ENCODE peak calls at places on chromosome 20, in five cellular contexts. One of them, this sample, is unnamed.

GRCh38 chr20:58908216-58908615 is 55.7 kb downstream of the GNAS start:
- DNase-seq in psoas muscle: no peak
- DNase-seq in epithelial cell of proximal tubule: no peak
- DNase-seq in DND-41: no peak
- DNase-seq in GM20000: no peak
- DNase-seq in this sample: no peak

GRCh38 chr20:59006167-59006863 is 739 bp downstream of the CTSZ start:
- DNase-seq in psoas muscle: peak; percentile 62
- DNase-seq in epithelial cell of proximal tubule: no peak
- DNase-seq in DND-41: no peak
- DNase-seq in GM20000: peak; percentile 44
- DNase-seq in this sample: peak; percentile 19

GRCh38 chr20:55086421-55086820 is 611.0 kb downstream of the DOK5 start:
- DNase-seq in psoas muscle: no peak
- DNase-seq in epithelial cell of proximal tubule: no peak
- DNase-seq in DND-41: no peak
- DNase-seq in GM20000: no peak
- DNase-seq in this sample: no peak

GRCh38 chr20:6802227-6802626 is 34.7 kb downstream of the BMP2 start:
- DNase-seq in psoas muscle: no peak
- DNase-seq in epithelial cell of proximal tubule: no peak
- DNase-seq in DND-41: no peak
- DNase-seq in GM20000: no peak
- DNase-seq in this sample: no peak

GRCh38 chr20:14673164-14673563 is 335.8 kb upstream of the FLRT3 start:
- DNase-seq in psoas muscle: no peak
- DNase-seq in epithelial cell of proximal tubule: no peak
- DNase-seq in DND-41: no peak
- DNase-seq in GM20000: no peak
- DNase-seq in this sample: no peak

GRCh38 chr20:38466171-38466570 is 6.5 kb upstream of the RALGAPB start:
- DNase-seq in psoas muscle: no peak
- DNase-seq in epithelial cell of proximal tubule: no peak
- DNase-seq in DND-41: no peak
- DNase-seq in GM20000: no peak
- DNase-seq in this sample: no peak

GRCh38 chr20:59805786-59806577 is 127.5 kb downstream of the SYCP2 start:
- DNase-seq in psoas muscle: no peak
- DNase-seq in epithelial cell of proximal tubule: no peak
- DNase-seq in DND-41: no peak
- DNase-seq in GM20000: no peak
- DNase-seq in this sample: no peak

GRCh38 chr20:8722277-8722928 is 346.5 kb upstream of the PLCB4 start:
- DNase-seq in psoas muscle: no peak
- DNase-seq in epithelial cell of proximal tubule: peak; percentile 27
- DNase-seq in DND-41: peak; percentile 63
- DNase-seq in GM20000: peak; percentile 35
- DNase-seq in this sample: peak; percentile 61

GRCh38 chr20:64168381-64169088 is 4.3 kb downstream of the MYT1 start:
- DNase-seq in psoas muscle: no peak
- DNase-seq in epithelial cell of proximal tubule: no peak
- DNase-seq in DND-41: no peak
- DNase-seq in GM20000: no peak
- DNase-seq in this sample: peak; percentile 8

GRCh38 chr20:62347151-62347404 is 20.0 kb downstream of the LAMA5 start:
- DNase-seq in psoas muscle: no peak
- DNase-seq in epithelial cell of proximal tubule: no peak
- DNase-seq in DND-41: no peak
- DNase-seq in GM20000: no peak
- DNase-seq in this sample: no peak

GRCh38 chr20:31678389-31679356 is 41.0 kb downstream of the COX4I2 start:
- DNase-seq in psoas muscle: no peak
- DNase-seq in epithelial cell of proximal tubule: no peak
- DNase-seq in DND-41: peak; percentile 55
- DNase-seq in GM20000: no peak
- DNase-seq in this sample: peak; percentile 37

GRCh38 chr20:46028772-46029371 is at the start of gene SLC12A5:
- DNase-seq in psoas muscle: no peak
- DNase-seq in epithelial cell of proximal tubule: no peak
- DNase-seq in DND-41: no peak
- DNase-seq in GM20000: no peak
- DNase-seq in this sample: no peak

GRCh38 chr20:33415948-33416347 is 14.6 kb upstream of the CDK5RAP1 start:
- DNase-seq in psoas muscle: peak; percentile 74
- DNase-seq in epithelial cell of proximal tubule: no peak
- DNase-seq in DND-41: no peak
- DNase-seq in GM20000: no peak
- DNase-seq in this sample: peak; percentile 37

GRCh38 chr20:51811514-51811913 is 9.2 kb upstream of the SALL4 start:
- DNase-seq in psoas muscle: no peak
- DNase-seq in epithelial cell of proximal tubule: no peak
- DNase-seq in DND-41: no peak
- DNase-seq in GM20000: no peak
- DNase-seq in this sample: no peak

GRCh38 chr20:51807864-51808263 is 5.5 kb upstream of the SALL4 start:
- DNase-seq in psoas muscle: no peak
- DNase-seq in epithelial cell of proximal tubule: no peak
- DNase-seq in DND-41: no peak
- DNase-seq in GM20000: no peak
- DNase-seq in this sample: no peak

GRCh38 chr20:51812861-51813260 is 10.5 kb upstream of the SALL4 start:
- DNase-seq in psoas muscle: no peak
- DNase-seq in epithelial cell of proximal tubule: no peak
- DNase-seq in DND-41: no peak
- DNase-seq in GM20000: no peak
- DNase-seq in this sample: no peak

GRCh38 chr20:51811040-51811351 is 8.7 kb upstream of the SALL4 start:
- DNase-seq in psoas muscle: no peak
- DNase-seq in epithelial cell of proximal tubule: no peak
- DNase-seq in DND-41: no peak
- DNase-seq in GM20000: no peak
- DNase-seq in this sample: no peak

GRCh38 chr20:51810155-51811039 is 8.1 kb upstream of the SALL4 start:
- DNase-seq in psoas muscle: no peak
- DNase-seq in epithelial cell of proximal tubule: no peak
- DNase-seq in DND-41: no peak
- DNase-seq in GM20000: no peak
- DNase-seq in this sample: no peak
- TF ChIP-seq CTCF in psoas muscle: no peak
- TF ChIP-seq CTCF in epithelial cell of proximal tubule: peak; percentile 7
- TF ChIP-seq CTCF in DND-41: no peak
- TF ChIP-seq CTCF in GM20000: no peak
- TF ChIP-seq CTCF in this sample: peak; percentile 33

DNA sequence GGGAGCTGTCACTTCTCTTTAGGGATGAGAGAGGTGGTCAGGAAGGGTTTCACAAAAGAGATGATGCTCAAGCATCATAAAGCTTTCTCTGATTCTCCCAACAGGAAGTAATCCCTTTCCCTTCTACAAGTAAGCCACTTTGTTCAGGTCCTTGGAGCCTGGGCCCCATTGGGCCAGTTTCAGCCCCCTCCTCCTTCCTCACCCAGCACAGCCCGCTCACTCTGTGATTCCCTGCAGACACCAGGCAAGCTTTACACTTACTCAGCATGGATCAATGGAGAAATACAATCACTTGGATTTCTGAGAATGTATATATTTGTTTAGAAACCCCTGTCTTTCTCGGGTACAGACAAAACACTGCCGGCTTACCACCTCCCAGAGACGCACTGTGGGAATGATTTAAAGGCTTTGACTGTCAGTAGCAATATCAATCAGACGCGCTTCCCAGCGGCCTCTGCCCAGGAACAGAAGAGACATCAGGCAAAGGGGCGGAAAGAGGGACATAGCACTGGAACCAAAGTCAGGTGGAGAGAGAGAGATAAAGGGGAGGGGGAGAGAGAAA is 186.5 kb downstream of the MAFB start:
- DNase-seq in psoas muscle: no peak
- DNase-seq in epithelial cell of proximal tubule: no peak
- DNase-seq in DND-41: no peak
- DNase-seq in GM20000: no peak
- DNase-seq in this sample: no peak
- TF ChIP-seq CTCF in psoas muscle: no peak
- TF ChIP-seq CTCF in epithelial cell of proximal tubule: no peak
- TF ChIP-seq CTCF in DND-41: no peak
- TF ChIP-seq CTCF in GM20000: no peak
- TF ChIP-seq CTCF in this sample: no peak

GRCh38 chr20:21124190-21124589 is 1.7 kb upstream of the KIZ start:
- DNase-seq in psoas muscle: no peak
- DNase-seq in epithelial cell of proximal tubule: no peak
- DNase-seq in DND-41: no peak
- DNase-seq in GM20000: no peak
- DNase-seq in this sample: no peak

GRCh38 chr20:21129861-21130260 is 4.0 kb downstream of the KIZ start:
- DNase-seq in psoas muscle: no peak
- DNase-seq in epithelial cell of proximal tubule: no peak
- DNase-seq in DND-41: no peak
- DNase-seq in GM20000: no peak
- DNase-seq in this sample: no peak

GRCh38 chr20:21125849-21126840 is at the start of gene KIZ:
- DNase-seq in psoas muscle: peak; percentile 99
- DNase-seq in epithelial cell of proximal tubule: no peak
- DNase-seq in DND-41: peak; percentile 96
- DNase-seq in GM20000: peak; percentile 97
- DNase-seq in this sample: peak; percentile 92

GRCh38 chr20:21127201-21127981 is 1.5 kb downstream of the KIZ start:
- DNase-seq in psoas muscle: no peak
- DNase-seq in epithelial cell of proximal tubule: no peak
- DNase-seq in DND-41: no peak
- DNase-seq in GM20000: no peak
- DNase-seq in this sample: no peak

GRCh38 chr20:21125072-21125848 is 622 bp upstream of the KIZ start:
- DNase-seq in psoas muscle: peak; percentile 62
- DNase-seq in epithelial cell of proximal tubule: peak; percentile 29
- DNase-seq in DND-41: peak; percentile 11
- DNase-seq in GM20000: peak; percentile 12
- DNase-seq in this sample: peak; percentile 50
- TF ChIP-seq CTCF in psoas muscle: peak; percentile 16
- TF ChIP-seq CTCF in epithelial cell of proximal tubule: peak; percentile 26
- TF ChIP-seq CTCF in DND-41: no peak
- TF ChIP-seq CTCF in GM20000: no peak
- TF ChIP-seq CTCF in this sample: no peak

GRCh38 chr20:12838261-12838866 is 170.4 kb upstream of the SPTLC3 start:
- DNase-seq in psoas muscle: no peak
- DNase-seq in epithelial cell of proximal tubule: no peak
- DNase-seq in DND-41: peak; percentile 24
- DNase-seq in GM20000: no peak
- DNase-seq in this sample: no peak
- TF ChIP-seq CTCF in psoas muscle: no peak
- TF ChIP-seq CTCF in epithelial cell of proximal tubule: peak; percentile 58
- TF ChIP-seq CTCF in DND-41: peak; percentile 67
- TF ChIP-seq CTCF in GM20000: peak; percentile 44
- TF ChIP-seq CTCF in this sample: no peak

GRCh38 chr20:5153612-5154542 is 27.1 kb downstream of the CDS2 start:
- DNase-seq in psoas muscle: no peak
- DNase-seq in epithelial cell of proximal tubule: no peak
- DNase-seq in DND-41: no peak
- DNase-seq in GM20000: no peak
- DNase-seq in this sample: no peak
- TF ChIP-seq CTCF in psoas muscle: no peak
- TF ChIP-seq CTCF in epithelial cell of proximal tubule: no peak
- TF ChIP-seq CTCF in DND-41: no peak
- TF ChIP-seq CTCF in GM20000: no peak
- TF ChIP-seq CTCF in this sample: no peak